ENCODE peak calls at places on chromosomes 2 and 18, in nine cellular contexts. One of them, this sample, is unnamed.

GRCh38 chr2:190809139-190809764 is 71.4 kb upstream of the GLS start:
- DNase-seq in CD8-positive, alpha-beta T cell: no peak
- DNase-seq in pancreas: no peak
- DNase-seq in Peyer's patch: no peak
- DNase-seq in cardiac fibroblast: no peak
- DNase-seq in A549: no peak
- DNase-seq in Caco-2: peak
- DNase-seq in epithelial cell of esophagus: no peak
- DNase-seq in dorsolateral prefrontal cortex: no peak
- DNase-seq in this sample: no peak

GRCh38 chr2:98826856-98827255 is 95.9 kb upstream of the MGAT4A start:
- DNase-seq in CD8-positive, alpha-beta T cell: no peak
- DNase-seq in pancreas: no peak
- DNase-seq in Peyer's patch: no peak
- DNase-seq in cardiac fibroblast: no peak
- DNase-seq in A549: no peak
- DNase-seq in Caco-2: no peak
- DNase-seq in epithelial cell of esophagus: no peak
- DNase-seq in dorsolateral prefrontal cortex: no peak
- DNase-seq in this sample: no peak

GRCh38 chr2:34997779-34998178 is 1357.8 kb upstream of the CRIM1 start:
- DNase-seq in CD8-positive, alpha-beta T cell: no peak
- DNase-seq in pancreas: no peak
- DNase-seq in Peyer's patch: no peak
- DNase-seq in cardiac fibroblast: no peak
- DNase-seq in A549: no peak
- DNase-seq in Caco-2: no peak
- DNase-seq in epithelial cell of esophagus: no peak
- DNase-seq in dorsolateral prefrontal cortex: no peak
- DNase-seq in this sample: no peak

GRCh38 chr2:39377226-39377939 is 59.7 kb downstream of the MAP4K3 start:
- DNase-seq in CD8-positive, alpha-beta T cell: no peak
- DNase-seq in pancreas: no peak
- DNase-seq in Peyer's patch: no peak
- DNase-seq in cardiac fibroblast: no peak
- DNase-seq in A549: no peak
- DNase-seq in Caco-2: no peak
- DNase-seq in epithelial cell of esophagus: no peak
- DNase-seq in dorsolateral prefrontal cortex: no peak
- DNase-seq in this sample: no peak

GRCh38 chr2:217248312-217248935 is 388.6 kb upstream of the TNP1 start:
- DNase-seq in CD8-positive, alpha-beta T cell: no peak
- DNase-seq in pancreas: no peak
- DNase-seq in Peyer's patch: no peak
- DNase-seq in cardiac fibroblast: no peak
- DNase-seq in A549: no peak
- DNase-seq in Caco-2: no peak
- DNase-seq in epithelial cell of esophagus: no peak
- DNase-seq in dorsolateral prefrontal cortex: peak
- DNase-seq in this sample: peak

GRCh38 chr2:189783451-189783926 is 650 bp downstream of the ORMDL1 start:
- DNase-seq in CD8-positive, alpha-beta T cell: no peak
- DNase-seq in pancreas: no peak
- DNase-seq in Peyer's patch: no peak
- DNase-seq in cardiac fibroblast: peak
- DNase-seq in A549: no peak
- DNase-seq in Caco-2: no peak
- DNase-seq in epithelial cell of esophagus: no peak
- DNase-seq in dorsolateral prefrontal cortex: no peak
- DNase-seq in this sample: no peak

GRCh38 chr18:25298853-25299274 is 53.1 kb downstream of the ZNF521 start:
- DNase-seq in CD8-positive, alpha-beta T cell: no peak
- DNase-seq in pancreas: no peak
- DNase-seq in Peyer's patch: no peak
- DNase-seq in cardiac fibroblast: peak
- DNase-seq in A549: no peak
- DNase-seq in Caco-2: no peak
- DNase-seq in epithelial cell of esophagus: peak
- DNase-seq in dorsolateral prefrontal cortex: no peak
- DNase-seq in this sample: peak

GRCh38 chr18:63169853-63170252 is 149.7 kb downstream of the BCL2 start:
- DNase-seq in CD8-positive, alpha-beta T cell: no peak
- DNase-seq in pancreas: no peak
- DNase-seq in Peyer's patch: no peak
- DNase-seq in cardiac fibroblast: no peak
- DNase-seq in A549: no peak
- DNase-seq in Caco-2: no peak
- DNase-seq in epithelial cell of esophagus: no peak
- DNase-seq in dorsolateral prefrontal cortex: no peak
- DNase-seq in this sample: no peak

GRCh38 chr18:63961430-63961980 is 8.4 kb upstream of the SERPINB8 start:
- DNase-seq in CD8-positive, alpha-beta T cell: no peak
- DNase-seq in pancreas: no peak
- DNase-seq in Peyer's patch: no peak
- DNase-seq in cardiac fibroblast: no peak
- DNase-seq in A549: no peak
- DNase-seq in Caco-2: no peak
- DNase-seq in epithelial cell of esophagus: no peak
- DNase-seq in dorsolateral prefrontal cortex: no peak
- DNase-seq in this sample: no peak

GRCh38 chr2:128314348-128315121 is 4.1 kb downstream of the HS6ST1 start:
- DNase-seq in CD8-positive, alpha-beta T cell: no peak
- DNase-seq in pancreas: peak
- DNase-seq in Peyer's patch: peak
- DNase-seq in cardiac fibroblast: no peak
- DNase-seq in A549: no peak
- DNase-seq in Caco-2: no peak
- DNase-seq in epithelial cell of esophagus: no peak
- DNase-seq in dorsolateral prefrontal cortex: no peak
- DNase-seq in this sample: no peak

GRCh38 chr18:13488281-13488929 is 238.0 kb downstream of the FAM210A start:
- DNase-seq in CD8-positive, alpha-beta T cell: no peak
- DNase-seq in pancreas: no peak
- DNase-seq in Peyer's patch: no peak
- DNase-seq in cardiac fibroblast: no peak
- DNase-seq in A549: no peak
- DNase-seq in Caco-2: no peak
- DNase-seq in epithelial cell of esophagus: no peak
- DNase-seq in dorsolateral prefrontal cortex: no peak
- DNase-seq in this sample: no peak

GRCh38 chr2:171475979-171476378 is 42.0 kb downstream of the DCAF17 start:
- DNase-seq in CD8-positive, alpha-beta T cell: no peak
- DNase-seq in pancreas: no peak
- DNase-seq in Peyer's patch: no peak
- DNase-seq in cardiac fibroblast: no peak
- DNase-seq in A549: no peak
- DNase-seq in Caco-2: no peak
- DNase-seq in epithelial cell of esophagus: no peak
- DNase-seq in dorsolateral prefrontal cortex: no peak
- DNase-seq in this sample: no peak

GRCh38 chr18:32469691-32470131 is 971 bp downstream of the GAREM1 start:
- DNase-seq in CD8-positive, alpha-beta T cell: no peak
- DNase-seq in pancreas: no peak
- DNase-seq in Peyer's patch: no peak
- DNase-seq in cardiac fibroblast: peak
- DNase-seq in A549: no peak
- DNase-seq in Caco-2: no peak
- DNase-seq in epithelial cell of esophagus: peak
- DNase-seq in dorsolateral prefrontal cortex: no peak
- DNase-seq in this sample: no peak

GRCh38 chr18:32470713-32471633 is at the start of gene GAREM1:
- DNase-seq in CD8-positive, alpha-beta T cell: peak
- DNase-seq in pancreas: peak
- DNase-seq in Peyer's patch: peak
- DNase-seq in cardiac fibroblast: peak
- DNase-seq in A549: peak
- DNase-seq in Caco-2: peak
- DNase-seq in epithelial cell of esophagus: peak
- DNase-seq in dorsolateral prefrontal cortex: peak
- DNase-seq in this sample: peak

GRCh38 chr18:32470136-32470712 is 458 bp downstream of the GAREM1 start:
- DNase-seq in CD8-positive, alpha-beta T cell: no peak
- DNase-seq in pancreas: peak
- DNase-seq in Peyer's patch: no peak
- DNase-seq in cardiac fibroblast: peak
- DNase-seq in A549: peak
- DNase-seq in Caco-2: peak
- DNase-seq in epithelial cell of esophagus: peak
- DNase-seq in dorsolateral prefrontal cortex: no peak
- DNase-seq in this sample: peak

GRCh38 chr18:32469190-32469611 is 1.5 kb downstream of the GAREM1 start:
- DNase-seq in CD8-positive, alpha-beta T cell: no peak
- DNase-seq in pancreas: peak
- DNase-seq in Peyer's patch: no peak
- DNase-seq in cardiac fibroblast: peak
- DNase-seq in A549: peak
- DNase-seq in Caco-2: no peak
- DNase-seq in epithelial cell of esophagus: peak
- DNase-seq in dorsolateral prefrontal cortex: peak
- DNase-seq in this sample: peak

DNA sequence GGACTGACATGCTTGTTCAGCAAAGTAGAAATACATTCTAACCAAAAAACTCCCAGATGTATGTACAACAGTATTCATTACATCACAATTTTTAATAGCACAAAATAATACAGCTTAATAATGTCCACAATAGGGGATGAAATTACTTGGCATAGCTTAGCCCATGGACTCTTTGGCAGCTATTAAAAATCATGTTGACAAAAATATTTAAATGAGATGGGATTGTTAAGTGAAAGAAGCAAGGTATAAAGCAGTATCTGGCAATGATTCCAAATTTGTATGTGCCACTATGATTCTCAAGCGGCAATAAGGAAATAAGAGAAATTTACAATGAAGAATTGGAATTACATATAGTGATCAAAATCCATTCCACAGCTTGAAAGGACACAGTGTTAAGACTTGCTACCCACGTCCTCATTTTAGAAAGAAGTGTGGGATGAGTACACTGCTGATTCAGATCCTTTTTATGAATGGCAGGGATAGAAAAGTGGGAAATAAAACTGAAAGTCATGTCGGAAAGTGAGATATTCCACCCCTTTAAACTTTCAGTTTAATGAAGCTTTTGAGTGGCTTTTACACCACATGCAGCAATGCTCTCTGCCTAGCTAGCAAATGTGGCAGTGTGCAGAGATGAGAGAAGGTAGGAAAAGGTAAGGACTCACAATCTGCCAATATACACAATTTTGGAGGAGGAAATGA is 2.4 kb downstream of the GAREM1 start:
- DNase-seq in CD8-positive, alpha-beta T cell: no peak
- DNase-seq in pancreas: no peak
- DNase-seq in Peyer's patch: no peak
- DNase-seq in cardiac fibroblast: peak
- DNase-seq in A549: no peak
- DNase-seq in Caco-2: no peak
- DNase-seq in epithelial cell of esophagus: no peak
- DNase-seq in dorsolateral prefrontal cortex: no peak
- DNase-seq in this sample: no peak
- H3K4me3 ChIP-seq in CD8-positive, alpha-beta T cell: no peak
- H3K4me3 ChIP-seq in pancreas: peak
- H3K4me3 ChIP-seq in Peyer's patch: no peak
- H3K4me3 ChIP-seq in cardiac fibroblast: peak
- H3K4me3 ChIP-seq in A549: no peak
- H3K4me3 ChIP-seq in Caco-2: no peak
- H3K4me3 ChIP-seq in epithelial cell of esophagus: peak
- H3K4me3 ChIP-seq in dorsolateral prefrontal cortex: peak
- H3K4me3 ChIP-seq in this sample: peak

GRCh38 chr2:200658278-200658864 is 72.6 kb downstream of the AOX1 start:
- DNase-seq in CD8-positive, alpha-beta T cell: no peak
- DNase-seq in pancreas: no peak
- DNase-seq in Peyer's patch: no peak
- DNase-seq in cardiac fibroblast: no peak
- DNase-seq in A549: peak
- DNase-seq in Caco-2: peak
- DNase-seq in epithelial cell of esophagus: peak
- DNase-seq in dorsolateral prefrontal cortex: no peak
- DNase-seq in this sample: no peak
- TF ChIP-seq CTCF in CD8-positive, alpha-beta T cell: no peak
- TF ChIP-seq CTCF in pancreas: no peak
- TF ChIP-seq CTCF in Peyer's patch: no peak
- TF ChIP-seq CTCF in cardiac fibroblast: no peak
- TF ChIP-seq CTCF in A549: peak
- TF ChIP-seq CTCF in Caco-2: peak
- TF ChIP-seq CTCF in epithelial cell of esophagus: peak
- TF ChIP-seq CTCF in dorsolateral prefrontal cortex: no peak
- TF ChIP-seq CTCF in this sample: peak

GRCh38 chr2:182379235-182379634 is 47.6 kb downstream of the PDE1A start:
- DNase-seq in CD8-positive, alpha-beta T cell: no peak
- DNase-seq in pancreas: no peak
- DNase-seq in Peyer's patch: no peak
- DNase-seq in cardiac fibroblast: peak
- DNase-seq in A549: no peak
- DNase-seq in Caco-2: no peak
- DNase-seq in epithelial cell of esophagus: no peak
- DNase-seq in dorsolateral prefrontal cortex: no peak
- DNase-seq in this sample: no peak
- H3K4me3 ChIP-seq in CD8-positive, alpha-beta T cell: no peak
- H3K4me3 ChIP-seq in pancreas: no peak
- H3K4me3 ChIP-seq in Peyer's patch: no peak
- H3K4me3 ChIP-seq in cardiac fibroblast: no peak
- H3K4me3 ChIP-seq in A549: no peak
- H3K4me3 ChIP-seq in Caco-2: no peak
- H3K4me3 ChIP-seq in epithelial cell of esophagus: no peak
- H3K4me3 ChIP-seq in dorsolateral prefrontal cortex: no peak
- H3K4me3 ChIP-seq in this sample: no peak

GRCh38 chr2:5465859-5466258 is 226.3 kb upstream of the SOX11 start:
- DNase-seq in CD8-positive, alpha-beta T cell: no peak
- DNase-seq in pancreas: no peak
- DNase-seq in Peyer's patch: no peak
- DNase-seq in cardiac fibroblast: no peak
- DNase-seq in A549: no peak
- DNase-seq in Caco-2: no peak
- DNase-seq in epithelial cell of esophagus: no peak
- DNase-seq in dorsolateral prefrontal cortex: no peak
- DNase-seq in this sample: no peak

GRCh38 chr2:5472673-5473072 is 219.5 kb upstream of the SOX11 start:
- DNase-seq in CD8-positive, alpha-beta T cell: no peak
- DNase-seq in pancreas: no peak
- DNase-seq in Peyer's patch: no peak
- DNase-seq in cardiac fibroblast: no peak
- DNase-seq in A549: no peak
- DNase-seq in Caco-2: no peak
- DNase-seq in epithelial cell of esophagus: no peak
- DNase-seq in dorsolateral prefrontal cortex: no peak
- DNase-seq in this sample: no peak

GRCh38 chr2:5464657-5465056 is 227.5 kb upstream of the SOX11 start:
- DNase-seq in CD8-positive, alpha-beta T cell: no peak
- DNase-seq in pancreas: no peak
- DNase-seq in Peyer's patch: no peak
- DNase-seq in cardiac fibroblast: no peak
- DNase-seq in A549: no peak
- DNase-seq in Caco-2: peak
- DNase-seq in epithelial cell of esophagus: no peak
- DNase-seq in dorsolateral prefrontal cortex: no peak
- DNase-seq in this sample: no peak

DNA sequence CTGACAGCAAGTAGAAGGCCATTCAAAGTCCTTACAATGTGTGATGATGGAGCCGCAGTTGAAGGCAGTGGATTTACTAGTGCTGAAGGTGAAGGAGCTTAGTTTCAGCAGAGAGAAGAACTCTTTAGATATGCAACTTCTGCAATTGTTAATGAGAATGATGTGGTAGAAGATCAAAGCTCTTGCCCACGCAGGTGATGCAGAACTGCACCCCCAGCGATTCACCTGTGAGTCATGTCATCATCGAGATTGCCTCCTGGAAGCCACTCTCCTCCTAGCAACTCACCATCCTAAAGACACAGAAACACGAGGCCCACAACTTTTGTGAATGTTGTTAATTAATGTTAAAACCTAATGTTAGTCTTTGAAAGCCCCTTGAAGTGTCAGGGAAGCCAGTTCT is 224.7 kb upstream of the SOX11 start:
- DNase-seq in CD8-positive, alpha-beta T cell: no peak
- DNase-seq in pancreas: no peak
- DNase-seq in Peyer's patch: no peak
- DNase-seq in cardiac fibroblast: no peak
- DNase-seq in A549: no peak
- DNase-seq in Caco-2: no peak
- DNase-seq in epithelial cell of esophagus: no peak
- DNase-seq in dorsolateral prefrontal cortex: no peak
- DNase-seq in this sample: no peak
- TF ChIP-seq CTCF in CD8-positive, alpha-beta T cell: no peak
- TF ChIP-seq CTCF in pancreas: no peak
- TF ChIP-seq CTCF in Peyer's patch: no peak
- TF ChIP-seq CTCF in cardiac fibroblast: no peak
- TF ChIP-seq CTCF in A549: no peak
- TF ChIP-seq CTCF in Caco-2: no peak
- TF ChIP-seq CTCF in epithelial cell of esophagus: no peak
- TF ChIP-seq CTCF in dorsolateral prefrontal cortex: no peak
- TF ChIP-seq CTCF in this sample: no peak

This sample was measured in left ventricle myocardium inferior.